ENCODE peak calls at places on chromosomes 1 and 21, in seven cellular contexts. U, A, R, C, Z, D and E are unnamed samples.
A peak's percentile ranks its signal among the peaks of the same experiment; 100 is the strongest.

GRCh38 chr1:153277852-153278251 is 18.4 kb downstream of the LORICRIN start:
- DNase-seq in U (no peak), Z (peak; percentile 66), A (no peak), D (no peak), R (peak; percentile 43), C (no peak), E (peak; percentile 17)

GRCh38 chr1:74271503-74271902 is 36.3 kb downstream of the TNNI3K start:
- DNase-seq in Z (no peak), D (no peak), R (no peak), C (peak; percentile 1), A (no peak), U (no peak), E (no peak)

GRCh38 chr1:27626031-27626935 is 8.7 kb downstream of the FGR start:
- DNase-seq in Z (no peak), A (no peak), D (no peak), U (no peak), R (no peak), C (no peak), E (no peak)

GRCh38 chr1:165289556-165289955 is 67.0 kb downstream of the LMX1A start:
- DNase-seq in U (no peak), Z (no peak), A (no peak), R (no peak), D (no peak), C (no peak), E (no peak)

GRCh38 chr1:53543771-53544695 is 84.8 kb downstream of the DMRTB1 start:
- DNase-seq in C (no peak), D (no peak), Z (no peak), R (no peak), U (no peak), A (no peak), E (no peak)

GRCh38 chr21:25956993-25957714 is 213.4 kb downstream of the APP start:
- DNase-seq in R (no peak), U (peak; percentile 64), A (no peak), C (no peak), D (no peak), Z (no peak), E (no peak)

GRCh38 chr1:162564762-162565218 is 3.3 kb downstream of the UAP1 start:
- DNase-seq in D (no peak), U (no peak), R (no peak), C (no peak), Z (no peak), A (no peak), E (peak; percentile 24)

GRCh38 chr21:17610862-17611261 is 1.8 kb downstream of the BTG3 start:
- DNase-seq in Z (no peak), C (no peak), A (peak; percentile 19), D (no peak), U (no peak), R (peak; percentile 1), E (peak; percentile 65)

GRCh38 chr1:110916669-110917306 is 43.8 kb downstream of the CD53 start:
- DNase-seq in Z (peak; percentile 22), R (peak; percentile 74), C (no peak), A (no peak), U (peak; percentile 3), D (peak; percentile 12), E (peak; percentile 90)

GRCh38 chr1:63322944-63323865 is 838 bp downstream of the FOXD3 start:
- DNase-seq in A (no peak), R (peak; percentile 69), C (no peak), U (no peak), D (no peak), Z (no peak), E (peak; percentile 57)

GRCh38 chr1:159005161-159005560 is 4.5 kb upstream of the IFI16 start:
- DNase-seq in C (no peak), Z (no peak), U (no peak), A (no peak), R (no peak), D (no peak), E (no peak)

GRCh38 chr1:155127105-155127671 is 488 bp upstream of the EFNA1 start:
- DNase-seq in D (no peak), U (peak; percentile 93), R (peak; percentile 92), Z (no peak), C (no peak), A (peak; percentile 44), E (peak; percentile 35)
- TF ChIP-seq POLR2A in D (no peak), U (no peak), R (no peak), Z (no peak), C (no peak), A (no peak), E (no peak)

GRCh38 chr1:12481928-12482327 is 136.1 kb downstream of the DHRS3 start:
- DNase-seq in U (no peak), C (no peak), Z (no peak), D (no peak), A (no peak), R (no peak), E (no peak)

GRCh38 chr1:12482999-12483398 is 135.0 kb downstream of the DHRS3 start:
- DNase-seq in U (no peak), Z (no peak), A (no peak), D (no peak), C (no peak), R (no peak), E (no peak)

GRCh38 chr1:12479311-12479710 is 138.7 kb downstream of the DHRS3 start:
- DNase-seq in R (no peak), A (no peak), U (no peak), C (no peak), Z (no peak), D (no peak), E (no peak)

GRCh38 chr1:12480031-12480430 is 138.0 kb downstream of the DHRS3 start:
- DNase-seq in D (no peak), C (no peak), A (no peak), U (no peak), Z (no peak), R (no peak), E (no peak)

GRCh38 chr1:12480748-12481362 is 137.2 kb downstream of the DHRS3 start:
- DNase-seq in A (no peak), R (peak; percentile 89), U (peak; percentile 94), C (no peak), Z (peak; percentile 85), D (peak; percentile 58), E (no peak)
- TF ChIP-seq POLR2A in A (no peak), R (no peak), U (peak; percentile 25), C (no peak), Z (no peak), D (no peak), E (no peak)

DNA sequence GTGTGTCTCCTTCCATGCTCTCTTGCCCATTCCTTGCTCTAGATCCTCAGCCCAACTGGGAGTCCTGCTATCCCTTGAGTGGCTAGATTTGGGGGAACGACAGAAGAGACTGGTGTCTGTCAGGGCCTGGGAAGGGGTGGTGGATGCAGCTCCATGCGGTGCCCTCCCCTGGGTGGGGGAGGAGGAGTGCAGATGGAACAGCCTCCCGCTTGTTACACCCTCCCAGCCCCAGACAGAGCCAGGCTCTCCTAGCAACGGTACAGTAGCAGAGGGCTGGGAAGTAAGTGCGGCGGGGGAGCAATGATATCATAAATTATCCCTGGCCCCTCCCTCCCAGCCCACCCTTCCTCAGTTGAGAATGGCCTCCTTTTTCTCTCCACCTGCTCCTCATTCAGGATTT is 37.2 kb downstream of the RHBG start:
- DNase-seq in A (no peak), D (no peak), C (no peak), R (no peak), Z (no peak), U (no peak), E (no peak)
- TF ChIP-seq POLR2A in A (no peak), D (no peak), C (no peak), R (no peak), Z (no peak), U (no peak), E (no peak)

GRCh38 chr21:33976082-33976979 is 60.7 kb upstream of the ATP5PO start:
- DNase-seq in R (peak; percentile 67), U (no peak), A (no peak), D (peak; percentile 87), Z (no peak), C (no peak), E (peak; percentile 38)
- TF ChIP-seq POLR2A in R (no peak), U (no peak), A (no peak), D (no peak), Z (no peak), C (no peak), E (peak; percentile 18)

DNA sequence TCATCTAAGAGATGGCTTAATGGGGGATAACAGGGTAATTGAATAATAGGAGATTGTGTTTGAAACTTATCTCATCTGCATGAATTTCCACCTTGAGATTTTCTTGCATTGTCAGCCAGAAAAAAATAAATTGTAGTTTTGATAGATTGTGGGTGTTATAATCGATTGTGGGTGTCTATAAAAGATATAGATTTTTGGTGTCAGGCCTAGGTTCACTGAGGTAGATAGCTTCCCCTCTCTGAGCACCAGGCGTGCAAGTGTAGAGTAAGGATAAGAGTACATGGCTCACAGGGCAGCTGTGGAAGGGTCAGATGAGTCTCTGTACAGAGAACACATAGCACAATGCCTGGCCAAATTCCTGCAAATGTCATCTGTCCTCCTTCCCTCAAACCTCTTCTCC is 67.9 kb downstream of the CD58 start:
- DNase-seq in D (no peak), U (no peak), R (no peak), C (no peak), A (no peak), Z (no peak), E (peak; percentile 64)
- TF ChIP-seq POLR2A in D (no peak), U (no peak), R (no peak), C (no peak), A (no peak), Z (no peak), E (no peak)

GRCh38 chr1:145986551-145986950 is 9.8 kb downstream of the TXNIP start:
- DNase-seq in A (no peak), C (no peak), Z (no peak), R (no peak), U (no peak), D (no peak), E (no peak)

GRCh38 chr1:145983959-145984830 is 12.2 kb downstream of the TXNIP start:
- DNase-seq in R (no peak), Z (no peak), D (no peak), C (no peak), A (no peak), U (no peak), E (no peak)

GRCh38 chr1:145985129-145985501 is 11.3 kb downstream of the TXNIP start:
- DNase-seq in Z (no peak), R (no peak), D (no peak), C (no peak), A (no peak), U (no peak), E (no peak)

GRCh38 chr1:145987926-145988325 is 8.5 kb downstream of the TXNIP start:
- DNase-seq in U (no peak), C (no peak), Z (no peak), R (no peak), A (no peak), D (no peak), E (no peak)

DNA sequence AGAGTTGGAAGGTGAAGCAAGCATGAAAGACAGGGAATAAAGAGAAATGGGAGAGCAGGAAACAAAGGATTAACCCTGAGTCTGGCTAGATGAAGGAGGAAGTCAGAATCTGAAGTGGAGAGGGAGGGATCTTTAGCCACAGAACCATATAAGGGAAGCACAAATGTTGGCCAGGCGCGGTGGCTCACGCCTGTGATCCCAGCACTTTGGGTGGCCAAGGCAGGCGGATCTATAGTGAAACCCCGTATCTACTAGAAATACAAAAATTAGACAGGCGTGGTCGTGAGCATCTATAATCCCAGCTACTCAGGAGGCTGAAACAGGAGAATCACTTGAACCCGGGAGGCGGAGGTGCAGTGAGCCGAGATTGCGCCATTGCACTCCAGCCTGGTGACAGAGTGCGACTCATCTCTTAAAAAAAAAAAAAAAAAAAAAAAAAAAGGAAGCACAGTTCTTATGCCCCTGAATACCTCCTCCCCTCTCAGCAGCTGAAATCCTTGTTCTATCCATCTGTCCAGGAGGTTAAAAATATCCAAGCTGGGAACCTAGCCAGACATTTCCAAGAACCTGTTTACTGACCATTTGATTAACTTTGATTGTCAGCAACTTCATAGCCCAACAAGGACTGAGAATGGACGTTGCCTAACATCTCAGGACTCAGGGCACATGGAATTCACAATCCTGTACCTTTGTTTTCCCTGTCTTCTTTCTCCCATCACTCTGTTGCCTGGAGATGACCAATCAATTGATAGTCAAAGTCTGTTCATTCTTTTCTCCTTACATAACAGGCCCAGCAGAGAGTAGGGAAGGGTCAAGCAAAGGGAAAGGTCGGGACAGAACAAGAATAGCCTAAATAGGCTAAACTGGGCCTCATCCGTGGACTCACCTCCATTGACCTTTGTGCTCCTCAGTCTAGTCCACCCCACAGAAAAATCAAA is 10.6 kb downstream of the TXNIP start:
- DNase-seq in D (no peak), A (no peak), U (peak; percentile 63), C (no peak), Z (peak; percentile 33), R (peak; percentile 29), E (peak; percentile 54)
- TF ChIP-seq POLR2A in D (no peak), A (no peak), U (no peak), C (no peak), Z (no peak), R (no peak), E (no peak)